ENCODE peak calls at places on chromosomes 16 and 17, in eight cellular contexts. One of them, this sample, is unnamed. For H3K4me1, the result is how much of the 10 kb centered on the place peaks cover.

GRCh38 chr17:59652119-59652518 is 32.4 kb downstream of the CLTC start:
- DNase-seq in fibroblast of lung: peak
- DNase-seq in GM23248: peak
- DNase-seq in mesenchymal stem cell: peak
- DNase-seq in neuronal stem cell: no peak
- DNase-seq in astrocyte: peak
- DNase-seq in HepG2: no peak
- DNase-seq in endothelial cell of umbilical vein: no peak
- DNase-seq in this sample: no peak

GRCh38 chr17:17041018-17041521 is 1.2 kb upstream of the MPRIP start:
- DNase-seq in mesenchymal stem cell: peak
- DNase-seq in HepG2: peak
- DNase-seq in fibroblast of lung: no peak
- DNase-seq in endothelial cell of umbilical vein: no peak
- DNase-seq in neuronal stem cell: no peak
- DNase-seq in astrocyte: no peak
- DNase-seq in GM23248: peak
- DNase-seq in this sample: peak

GRCh38 chr17:79070266-79070880 is 4.3 kb upstream of the ENGASE start:
- DNase-seq in GM23248: no peak
- DNase-seq in endothelial cell of umbilical vein: no peak
- DNase-seq in mesenchymal stem cell: no peak
- DNase-seq in HepG2: no peak
- DNase-seq in fibroblast of lung: no peak
- DNase-seq in astrocyte: no peak
- DNase-seq in neuronal stem cell: no peak
- DNase-seq in this sample: no peak

GRCh38 chr17:35170968-35171771 is 23.0 kb downstream of the SLC35G3 start:
- DNase-seq in fibroblast of lung: peak
- DNase-seq in mesenchymal stem cell: peak
- DNase-seq in neuronal stem cell: no peak
- DNase-seq in GM23248: peak
- DNase-seq in astrocyte: no peak
- DNase-seq in endothelial cell of umbilical vein: peak
- DNase-seq in HepG2: no peak
- DNase-seq in this sample: peak

GRCh38 chr16:70429888-70430666 is 8.8 kb downstream of the ST3GAL2 start:
- DNase-seq in astrocyte: no peak
- DNase-seq in neuronal stem cell: no peak
- DNase-seq in mesenchymal stem cell: no peak
- DNase-seq in fibroblast of lung: no peak
- DNase-seq in endothelial cell of umbilical vein: no peak
- DNase-seq in GM23248: no peak
- DNase-seq in HepG2: no peak
- DNase-seq in this sample: no peak

GRCh38 chr17:42428141-42428944 is 5.3 kb upstream of the CAVIN1 start:
- DNase-seq in GM23248: peak
- DNase-seq in mesenchymal stem cell: peak
- DNase-seq in endothelial cell of umbilical vein: peak
- DNase-seq in HepG2: peak
- DNase-seq in astrocyte: peak
- DNase-seq in fibroblast of lung: peak
- DNase-seq in neuronal stem cell: peak
- DNase-seq in this sample: peak

GRCh38 chr17:56995776-56996175 is 17.8 kb downstream of the SCPEP1 start:
- DNase-seq in endothelial cell of umbilical vein: no peak
- DNase-seq in fibroblast of lung: no peak
- DNase-seq in HepG2: no peak
- DNase-seq in neuronal stem cell: no peak
- DNase-seq in mesenchymal stem cell: no peak
- DNase-seq in astrocyte: peak
- DNase-seq in GM23248: no peak
- DNase-seq in this sample: no peak

GRCh38 chr17:76545918-76546555 is 6.2 kb downstream of the PRCD start:
- DNase-seq in neuronal stem cell: no peak
- DNase-seq in fibroblast of lung: no peak
- DNase-seq in GM23248: no peak
- DNase-seq in endothelial cell of umbilical vein: no peak
- DNase-seq in mesenchymal stem cell: peak
- DNase-seq in astrocyte: no peak
- DNase-seq in HepG2: no peak
- DNase-seq in this sample: no peak

GRCh38 chr16:57497121-57497520 is 10.8 kb upstream of the DOK4 start:
- DNase-seq in HepG2: no peak
- DNase-seq in fibroblast of lung: no peak
- DNase-seq in endothelial cell of umbilical vein: no peak
- DNase-seq in neuronal stem cell: no peak
- DNase-seq in mesenchymal stem cell: no peak
- DNase-seq in astrocyte: no peak
- DNase-seq in GM23248: no peak
- DNase-seq in this sample: no peak

GRCh38 chr17:78131172-78132085 is 858 bp downstream of the TMC8 start:
- DNase-seq in HepG2: no peak
- DNase-seq in astrocyte: no peak
- DNase-seq in GM23248: peak
- DNase-seq in fibroblast of lung: no peak
- DNase-seq in mesenchymal stem cell: no peak
- DNase-seq in endothelial cell of umbilical vein: no peak
- DNase-seq in neuronal stem cell: no peak
- DNase-seq in this sample: no peak

GRCh38 chr16:30677931-30678585 is 19.8 kb downstream of the FBRS start:
- DNase-seq in neuronal stem cell: no peak
- DNase-seq in endothelial cell of umbilical vein: no peak
- DNase-seq in astrocyte: no peak
- DNase-seq in fibroblast of lung: no peak
- DNase-seq in mesenchymal stem cell: no peak
- DNase-seq in HepG2: peak
- DNase-seq in GM23248: no peak
- DNase-seq in this sample: no peak

DNA sequence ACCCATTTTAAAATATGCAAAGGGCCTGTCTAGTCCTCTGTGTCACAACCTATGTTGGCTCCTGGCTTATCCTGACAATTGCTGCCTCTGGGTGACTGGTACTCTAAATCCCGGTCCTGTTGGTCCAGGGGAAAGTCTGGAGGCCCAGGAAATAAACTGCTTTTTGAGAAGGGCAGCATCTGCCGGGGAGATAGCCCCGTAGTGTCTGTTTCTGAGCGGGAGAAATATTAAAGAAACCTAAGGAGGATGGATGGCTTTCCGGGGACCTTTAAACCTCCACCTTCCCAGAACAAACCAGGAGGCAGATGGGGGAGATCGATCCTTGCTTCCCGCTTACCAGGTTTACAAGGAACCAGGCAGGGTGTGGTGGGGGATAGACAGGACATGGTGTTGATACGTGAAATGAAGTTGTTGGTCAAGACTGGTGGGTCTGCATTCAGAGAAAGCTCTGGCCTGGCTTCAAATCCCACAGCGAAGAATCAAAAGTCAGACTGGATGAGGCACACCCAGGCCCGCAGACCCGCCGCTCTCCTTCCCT is 3.8 kb downstream of the HOXB2 start:
- DNase-seq in endothelial cell of umbilical vein: peak
- DNase-seq in HepG2: no peak
- DNase-seq in neuronal stem cell: no peak
- DNase-seq in mesenchymal stem cell: no peak
- DNase-seq in GM23248: peak
- DNase-seq in astrocyte: no peak
- DNase-seq in fibroblast of lung: peak
- DNase-seq in this sample: peak
- H2AFZ ChIP-seq in endothelial cell of umbilical vein: peak
- H2AFZ ChIP-seq in HepG2: no peak
- H2AFZ ChIP-seq in neuronal stem cell: peak
- H2AFZ ChIP-seq in mesenchymal stem cell: no peak
- H2AFZ ChIP-seq in GM23248: peak
- H2AFZ ChIP-seq in astrocyte: no peak
- H2AFZ ChIP-seq in fibroblast of lung: no peak
- H2AFZ ChIP-seq in this sample: peak

GRCh38 chr16:68285683-68286082 is 21.4 kb downstream of the SLC7A6 start:
- DNase-seq in astrocyte: no peak
- DNase-seq in endothelial cell of umbilical vein: no peak
- DNase-seq in fibroblast of lung: no peak
- DNase-seq in neuronal stem cell: no peak
- DNase-seq in mesenchymal stem cell: no peak
- DNase-seq in HepG2: no peak
- DNase-seq in GM23248: no peak
- DNase-seq in this sample: no peak

GRCh38 chr16:68288252-68288650 is 22.5 kb downstream of the SLC7A6OS start:
- DNase-seq in GM23248: no peak
- DNase-seq in endothelial cell of umbilical vein: no peak
- DNase-seq in astrocyte: no peak
- DNase-seq in mesenchymal stem cell: no peak
- DNase-seq in neuronal stem cell: no peak
- DNase-seq in fibroblast of lung: no peak
- DNase-seq in HepG2: no peak
- DNase-seq in this sample: no peak

GRCh38 chr16:68284847-68285246 is 20.5 kb downstream of the SLC7A6 start:
- DNase-seq in GM23248: no peak
- DNase-seq in mesenchymal stem cell: no peak
- DNase-seq in HepG2: no peak
- DNase-seq in fibroblast of lung: no peak
- DNase-seq in astrocyte: no peak
- DNase-seq in endothelial cell of umbilical vein: peak
- DNase-seq in neuronal stem cell: no peak
- DNase-seq in this sample: no peak

GRCh38 chr16:68287276-68288251 is 23.2 kb downstream of the SLC7A6OS start:
- DNase-seq in mesenchymal stem cell: peak
- DNase-seq in astrocyte: peak
- DNase-seq in endothelial cell of umbilical vein: peak
- DNase-seq in GM23248: peak
- DNase-seq in fibroblast of lung: peak
- DNase-seq in neuronal stem cell: no peak
- DNase-seq in HepG2: no peak
- DNase-seq in this sample: peak

DNA sequence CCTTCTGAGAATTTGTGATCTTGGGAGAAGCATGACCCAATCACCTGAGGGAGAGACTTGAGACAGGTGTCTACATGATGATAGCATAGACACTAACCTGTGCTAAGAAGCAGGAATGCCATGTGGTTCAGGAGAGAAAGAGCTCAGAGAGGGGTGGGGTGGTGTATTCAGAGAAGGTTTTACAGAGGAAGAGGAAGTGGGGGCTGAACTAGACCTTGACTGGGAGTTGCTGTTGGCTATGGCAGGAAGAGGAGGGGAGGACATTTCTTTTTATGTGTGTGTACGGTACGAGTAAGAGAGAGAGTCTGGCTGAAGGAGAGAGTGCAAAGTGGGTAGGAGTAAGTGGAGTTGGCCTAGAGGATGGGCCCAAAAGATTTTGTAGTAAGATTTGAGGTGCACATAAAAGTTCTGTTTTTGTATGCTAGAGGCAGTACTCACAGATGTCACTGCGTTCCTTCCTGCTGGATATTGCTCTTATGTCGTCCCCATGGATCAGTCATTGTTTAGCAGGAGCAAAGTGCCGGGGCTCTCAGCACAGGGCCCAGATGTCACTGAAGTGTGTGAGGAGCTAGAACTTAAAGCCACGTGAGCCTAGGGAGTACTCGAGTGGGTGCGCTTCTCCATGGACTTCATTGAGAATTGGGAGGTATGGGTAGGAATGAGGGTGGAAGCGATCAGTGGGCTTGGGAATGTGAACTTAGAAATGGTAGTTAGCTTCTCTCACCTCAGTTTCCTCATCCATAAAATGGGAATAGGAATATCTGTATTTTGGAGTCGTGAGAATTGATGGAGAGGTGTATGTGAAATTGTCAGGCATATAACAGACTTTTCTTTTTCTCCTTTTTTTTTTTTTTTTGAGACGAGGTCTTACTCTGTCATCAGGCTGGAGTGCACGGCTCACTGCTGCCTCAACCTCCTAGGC is 22.1 kb downstream of the SLC7A6 start:
- DNase-seq in astrocyte: no peak
- DNase-seq in endothelial cell of umbilical vein: peak
- DNase-seq in neuronal stem cell: no peak
- DNase-seq in mesenchymal stem cell: no peak
- DNase-seq in GM23248: no peak
- DNase-seq in fibroblast of lung: no peak
- DNase-seq in HepG2: peak
- DNase-seq in this sample: no peak
- H3K4me1 ChIP-seq in astrocyte: under half
- H3K4me1 ChIP-seq in endothelial cell of umbilical vein: half or more
- H3K4me1 ChIP-seq in neuronal stem cell: under half
- H3K4me1 ChIP-seq in mesenchymal stem cell: under half
- H3K4me1 ChIP-seq in GM23248: under half
- H3K4me1 ChIP-seq in fibroblast of lung: under half
- H3K4me1 ChIP-seq in HepG2: half or more
- H3K4me1 ChIP-seq in this sample: under half

GRCh38 chr17:55734128-55734781 is 11.6 kb upstream of the TMEM100 start:
- DNase-seq in HepG2: no peak
- DNase-seq in endothelial cell of umbilical vein: peak
- DNase-seq in fibroblast of lung: no peak
- DNase-seq in mesenchymal stem cell: peak
- DNase-seq in astrocyte: peak
- DNase-seq in neuronal stem cell: no peak
- DNase-seq in GM23248: peak
- DNase-seq in this sample: peak
- H2AFZ ChIP-seq in HepG2: no peak
- H2AFZ ChIP-seq in endothelial cell of umbilical vein: peak
- H2AFZ ChIP-seq in fibroblast of lung: no peak
- H2AFZ ChIP-seq in mesenchymal stem cell: no peak
- H2AFZ ChIP-seq in astrocyte: peak
- H2AFZ ChIP-seq in neuronal stem cell: no peak
- H2AFZ ChIP-seq in GM23248: no peak
- H2AFZ ChIP-seq in this sample: peak

DNA sequence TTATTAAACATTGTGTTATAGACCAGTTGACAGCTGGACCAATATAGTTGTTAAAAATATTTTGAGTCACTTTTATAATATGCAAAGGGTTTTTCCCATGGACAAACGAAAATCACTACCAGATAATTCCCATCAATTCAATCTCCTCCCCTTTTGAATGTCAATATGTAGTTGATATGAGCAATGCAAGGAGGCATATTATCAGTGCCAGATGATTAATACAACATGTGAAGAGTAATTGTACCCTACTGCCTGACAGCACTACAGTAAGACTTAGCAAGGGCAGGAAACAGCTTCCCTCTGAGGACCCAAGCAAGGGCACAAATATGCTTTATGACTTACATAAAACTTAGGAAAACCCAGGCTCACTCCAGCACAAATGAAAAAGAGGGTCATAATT is 17.3 kb downstream of the KANSL1 start:
- DNase-seq in neuronal stem cell: no peak
- DNase-seq in astrocyte: peak
- DNase-seq in endothelial cell of umbilical vein: no peak
- DNase-seq in GM23248: peak
- DNase-seq in fibroblast of lung: no peak
- DNase-seq in mesenchymal stem cell: no peak
- DNase-seq in HepG2: no peak
- DNase-seq in this sample: no peak
- H3K4me1 ChIP-seq in neuronal stem cell: under half
- H3K4me1 ChIP-seq in astrocyte: under half
- H3K4me1 ChIP-seq in endothelial cell of umbilical vein: under half
- H3K4me1 ChIP-seq in GM23248: under half
- H3K4me1 ChIP-seq in fibroblast of lung: under half
- H3K4me1 ChIP-seq in mesenchymal stem cell: under half
- H3K4me1 ChIP-seq in HepG2: half or more
- H3K4me1 ChIP-seq in this sample: under half

This sample was measured in mammary epithelial cell.